ENCODE peak calls at places on chromosomes 5 and 9, in eight cellular contexts. Z is AG08395, M is mucosa of descending colon, Y is NCI-H345, X is LNCaP clone FGC, K is A172, F is fibroblast of lung, D is transverse colon. Q is an unnamed sample.

GRCh38 chr5:124747770-124748686 is 1.6 kb upstream of the ZNF608 start:
- DNase-seq in F (peak), D (no peak), Y (peak), M (peak), K (no peak), X (no peak), Z (no peak), Q (no peak)

GRCh38 chr5:44150075-44150723 is 239.0 kb downstream of the FGF10 start:
- DNase-seq in F (no peak), M (no peak), K (no peak), Y (no peak), Z (no peak), D (no peak), X (no peak), Q (no peak)

GRCh38 chr5:54013556-54014157 is 296.7 kb downstream of the ARL15 start:
- DNase-seq in X (no peak), Z (peak), D (peak), F (peak), Y (no peak), M (no peak), K (peak), Q (peak)

GRCh38 chr5:171589461-171589860 is 170.0 kb downstream of the FGF18 start:
- DNase-seq in M (no peak), K (no peak), D (no peak), Z (no peak), X (no peak), F (no peak), Y (no peak), Q (no peak)

GRCh38 chr9:94806307-94806893 is 79.9 kb downstream of the AOPEP start:
- DNase-seq in M (no peak), X (no peak), K (peak), F (no peak), Z (no peak), Y (no peak), D (no peak), Q (no peak)

GRCh38 chr5:61617039-61617438 is 285.0 kb downstream of the ZSWIM6 start:
- DNase-seq in D (no peak), Z (no peak), K (no peak), M (no peak), X (no peak), F (no peak), Y (no peak), Q (no peak)

GRCh38 chr5:111703662-111704061 is 53.3 kb downstream of the NREP start:
- DNase-seq in D (no peak), K (no peak), F (no peak), Z (no peak), M (no peak), Y (no peak), X (no peak), Q (no peak)

GRCh38 chr9:95494416-95495371 is 22.1 kb downstream of the PTCH1 start:
- DNase-seq in X (peak), K (peak), Y (no peak), D (peak), F (peak), Z (no peak), M (peak), Q (peak)

GRCh38 chr9:101387871-101388506 is 3.2 kb upstream of the BAAT start:
- DNase-seq in F (peak), Y (peak), X (peak), Z (peak), M (peak), D (no peak), K (peak), Q (no peak)

GRCh38 chr5:111922344-111922743 is 165.3 kb upstream of the NREP start:
- DNase-seq in X (no peak), Z (no peak), Y (no peak), F (no peak), M (no peak), K (no peak), D (no peak), Q (no peak)

GRCh38 chr5:172897691-172898512 is 61.3 kb upstream of the RPL26L1 start:
- DNase-seq in D (no peak), F (peak), Y (no peak), X (no peak), M (no peak), Z (peak), K (peak), Q (no peak)

GRCh38 chr5:83109380-83109779 is 32.0 kb downstream of the XRCC4 start:
- DNase-seq in F (no peak), X (no peak), M (no peak), Y (no peak), Z (no peak), K (no peak), D (no peak), Q (no peak)

GRCh38 chr9:133737071-133737773 is 930 bp downstream of the SARDH start:
- DNase-seq in Z (no peak), F (no peak), K (no peak), X (no peak), Y (peak), M (no peak), D (no peak), Q (no peak)

GRCh38 chr5:373710-374602 is 52.4 kb downstream of the AHRR start:
- DNase-seq in Z (peak), K (no peak), X (no peak), M (peak), F (peak), Y (peak), D (peak), Q (no peak)

GRCh38 chr5:156474251-156474650 is 147.3 kb downstream of the SGCD start:
- DNase-seq in D (no peak), Y (no peak), Z (peak), K (no peak), M (peak), F (peak), X (no peak), Q (no peak)

GRCh38 chr5:173775261-173775660 is 112.9 kb upstream of the CPEB4 start:
- DNase-seq in X (no peak), M (no peak), F (no peak), D (no peak), Z (no peak), Y (no peak), K (no peak), Q (no peak)

GRCh38 chr9:131361202-131361833 is 32.6 kb upstream of the PRRC2B start:
- DNase-seq in M (peak), Z (no peak), K (peak), X (no peak), D (peak), F (no peak), Y (no peak), Q (peak)

GRCh38 chr9:115845648-115846312 is 307.8 kb upstream of the PAPPA start:
- DNase-seq in K (peak), D (peak), X (no peak), Z (peak), M (peak), Y (no peak), F (peak), Q (no peak)

GRCh38 chr5:95080456-95080855 is 204.4 kb downstream of the MCTP1 start:
- DNase-seq in F (peak), Z (no peak), X (no peak), K (no peak), M (no peak), Y (no peak), D (no peak), Q (no peak)

GRCh38 chr5:14323466-14323865 is 180.3 kb downstream of the TRIO start:
- DNase-seq in Y (no peak), M (no peak), K (no peak), Z (no peak), X (no peak), D (no peak), F (no peak), Q (no peak)

GRCh38 chr5:138773215-138773614 is 20.0 kb downstream of the CTNNA1 start:
- DNase-seq in M (no peak), D (no peak), K (no peak), X (no peak), Y (no peak), F (peak), Z (no peak), Q (no peak)

GRCh38 chr5:59351076-59351794 is 542.3 kb downstream of the PDE4D start:
- DNase-seq in M (peak), D (no peak), X (no peak), Y (no peak), Z (no peak), F (peak), K (no peak), Q (no peak)